ENCODE peak calls at places on chromosomes 5 and 9, in four cellular contexts. N is endothelial cell, U is RKO, J is NCI-H1092. M is an unnamed sample.

GRCh38 chr9:128190516-128191405 is 611 bp downstream of the CIZ1 start:
- DNase-seq in N (no peak), J (no peak), U (peak; percentile 41), M (no peak)

GRCh38 chr9:135032868-135033460 is 54.5 kb upstream of the OLFM1 start:
- DNase-seq in U (no peak), J (no peak), N (no peak), M (no peak)

GRCh38 chr9:83343366-83343765 is 194.8 kb downstream of the FRMD3 start:
- DNase-seq in N (no peak), U (no peak), J (no peak), M (no peak)

GRCh38 chr9:19102181-19102630 is 498 bp downstream of the HAUS6 start:
- DNase-seq in U (peak; percentile 70), J (peak; percentile 11), N (peak; percentile 16), M (peak; percentile 22)

GRCh38 chr5:90948969-90949368 is 390.4 kb downstream of the ADGRV1 start:
- DNase-seq in J (no peak), N (no peak), U (no peak), M (no peak)

GRCh38 chr9:22622823-22623222 is 176.2 kb downstream of the DMRTA1 start:
- DNase-seq in N (no peak), U (no peak), J (no peak), M (peak; percentile 29)

GRCh38 chr5:163914911-163915310 is 409.5 kb downstream of the MAT2B start:
- DNase-seq in N (no peak), U (no peak), J (no peak), M (no peak)

GRCh38 chr9:111902396-111903147 is 6.0 kb downstream of the UGCG start:
- DNase-seq in N (no peak), J (no peak), U (peak; percentile 17), M (no peak)

GRCh38 chr9:11973011-11973410 is 720.2 kb upstream of the TYRP1 start:
- DNase-seq in U (no peak), J (no peak), N (no peak), M (no peak)

GRCh38 chr9:13140843-13141592 is 138.5 kb downstream of the MPDZ start:
- DNase-seq in J (no peak), N (no peak), U (no peak), M (peak; percentile 48)

GRCh38 chr9:133115604-133116345 is 5.3 kb downstream of the RALGDS start:
- DNase-seq in J (no peak), N (no peak), U (peak; percentile 36), M (no peak)

GRCh38 chr5:5421149-5421960 is 1.1 kb upstream of the ICE1 start:
- DNase-seq in N (peak; percentile 9), J (no peak), U (peak; percentile 14), M (no peak)

GRCh38 chr5:80231243-80231642 is 24.6 kb downstream of the SERINC5 start:
- DNase-seq in J (no peak), U (peak; percentile 28), N (no peak), M (no peak)

GRCh38 chr5:6185574-6185973 is 192.8 kb downstream of the MED10 start:
- DNase-seq in N (no peak), J (no peak), U (no peak), M (no peak)

GRCh38 chr5:45694255-45694834 is 1.8 kb downstream of the HCN1 start:
- DNase-seq in U (no peak), J (no peak), N (peak; percentile 34), M (peak; percentile 63)

GRCh38 chr5:162209005-162209605 is 141.5 kb downstream of the GABRG2 start:
- DNase-seq in N (peak; percentile 69), U (peak; percentile 80), J (no peak), M (peak; percentile 14)